ENCODE peak calls at places on chromosomes 7 and 10, in ten cellular contexts. One of them, this sample, is unnamed.

GRCh38 chr10:76086571-76087260 is 655.3 kb downstream of the LRMDA start:
- DNase-seq in left ventricle myocardium inferior: no peak
- DNase-seq in CD8-positive, alpha-beta T cell: no peak
- DNase-seq in PC-3: peak
- DNase-seq in GM23338: peak
- DNase-seq in A549: peak
- DNase-seq in prostate gland: peak
- DNase-seq in body of pancreas: peak
- DNase-seq in tibial artery: peak
- DNase-seq in fibroblast of the aortic adventitia: peak
- DNase-seq in this sample: peak

GRCh38 chr7:123220396-123220795 is 20.6 kb upstream of the SLC13A1 start:
- DNase-seq in left ventricle myocardium inferior: no peak
- DNase-seq in CD8-positive, alpha-beta T cell: no peak
- DNase-seq in PC-3: no peak
- DNase-seq in GM23338: no peak
- DNase-seq in A549: no peak
- DNase-seq in prostate gland: no peak
- DNase-seq in body of pancreas: peak
- DNase-seq in tibial artery: no peak
- DNase-seq in fibroblast of the aortic adventitia: peak
- DNase-seq in this sample: no peak

GRCh38 chr10:122894261-122894944 is 15.0 kb upstream of the FAM24B start:
- DNase-seq in left ventricle myocardium inferior: no peak
- DNase-seq in CD8-positive, alpha-beta T cell: no peak
- DNase-seq in PC-3: no peak
- DNase-seq in GM23338: peak
- DNase-seq in A549: no peak
- DNase-seq in prostate gland: no peak
- DNase-seq in body of pancreas: no peak
- DNase-seq in tibial artery: no peak
- DNase-seq in fibroblast of the aortic adventitia: no peak
- DNase-seq in this sample: no peak

GRCh38 chr10:30373596-30374327 is 24.7 kb upstream of the MTPAP start:
- DNase-seq in left ventricle myocardium inferior: no peak
- DNase-seq in CD8-positive, alpha-beta T cell: no peak
- DNase-seq in PC-3: no peak
- DNase-seq in GM23338: no peak
- DNase-seq in A549: no peak
- DNase-seq in prostate gland: no peak
- DNase-seq in body of pancreas: no peak
- DNase-seq in tibial artery: no peak
- DNase-seq in fibroblast of the aortic adventitia: no peak
- DNase-seq in this sample: no peak

GRCh38 chr10:99874341-99875085 is 92.1 kb downstream of the ABCC2 start:
- DNase-seq in left ventricle myocardium inferior: no peak
- DNase-seq in CD8-positive, alpha-beta T cell: no peak
- DNase-seq in PC-3: no peak
- DNase-seq in GM23338: no peak
- DNase-seq in A549: no peak
- DNase-seq in prostate gland: no peak
- DNase-seq in body of pancreas: peak
- DNase-seq in tibial artery: no peak
- DNase-seq in fibroblast of the aortic adventitia: no peak
- DNase-seq in this sample: no peak

GRCh38 chr7:47314248-47314647 is 267.7 kb downstream of the TNS3 start:
- DNase-seq in left ventricle myocardium inferior: no peak
- DNase-seq in CD8-positive, alpha-beta T cell: no peak
- DNase-seq in PC-3: no peak
- DNase-seq in GM23338: no peak
- DNase-seq in A549: no peak
- DNase-seq in prostate gland: no peak
- DNase-seq in body of pancreas: no peak
- DNase-seq in tibial artery: no peak
- DNase-seq in fibroblast of the aortic adventitia: no peak
- DNase-seq in this sample: no peak

GRCh38 chr7:143351574-143351973 is 10.9 kb downstream of the FAM131B start:
- DNase-seq in left ventricle myocardium inferior: no peak
- DNase-seq in CD8-positive, alpha-beta T cell: no peak
- DNase-seq in PC-3: no peak
- DNase-seq in GM23338: no peak
- DNase-seq in A549: no peak
- DNase-seq in prostate gland: no peak
- DNase-seq in body of pancreas: no peak
- DNase-seq in tibial artery: no peak
- DNase-seq in fibroblast of the aortic adventitia: no peak
- DNase-seq in this sample: no peak

GRCh38 chr7:29488977-29489376 is 74.7 kb upstream of the PRR15 start:
- DNase-seq in left ventricle myocardium inferior: no peak
- DNase-seq in CD8-positive, alpha-beta T cell: no peak
- DNase-seq in PC-3: peak
- DNase-seq in GM23338: no peak
- DNase-seq in A549: peak
- DNase-seq in prostate gland: no peak
- DNase-seq in body of pancreas: no peak
- DNase-seq in tibial artery: no peak
- DNase-seq in fibroblast of the aortic adventitia: peak
- DNase-seq in this sample: peak

GRCh38 chr7:44654255-44654791 is 47.9 kb downstream of the OGDH start:
- DNase-seq in left ventricle myocardium inferior: peak
- DNase-seq in CD8-positive, alpha-beta T cell: no peak
- DNase-seq in PC-3: no peak
- DNase-seq in GM23338: no peak
- DNase-seq in A549: no peak
- DNase-seq in prostate gland: no peak
- DNase-seq in body of pancreas: no peak
- DNase-seq in tibial artery: no peak
- DNase-seq in fibroblast of the aortic adventitia: no peak
- DNase-seq in this sample: no peak

GRCh38 chr7:6496842-6497636 is 49.3 kb upstream of the DAGLB start:
- DNase-seq in left ventricle myocardium inferior: no peak
- DNase-seq in CD8-positive, alpha-beta T cell: no peak
- DNase-seq in PC-3: no peak
- DNase-seq in GM23338: no peak
- DNase-seq in A549: no peak
- DNase-seq in prostate gland: no peak
- DNase-seq in body of pancreas: peak
- DNase-seq in tibial artery: no peak
- DNase-seq in fibroblast of the aortic adventitia: no peak
- DNase-seq in this sample: no peak

DNA sequence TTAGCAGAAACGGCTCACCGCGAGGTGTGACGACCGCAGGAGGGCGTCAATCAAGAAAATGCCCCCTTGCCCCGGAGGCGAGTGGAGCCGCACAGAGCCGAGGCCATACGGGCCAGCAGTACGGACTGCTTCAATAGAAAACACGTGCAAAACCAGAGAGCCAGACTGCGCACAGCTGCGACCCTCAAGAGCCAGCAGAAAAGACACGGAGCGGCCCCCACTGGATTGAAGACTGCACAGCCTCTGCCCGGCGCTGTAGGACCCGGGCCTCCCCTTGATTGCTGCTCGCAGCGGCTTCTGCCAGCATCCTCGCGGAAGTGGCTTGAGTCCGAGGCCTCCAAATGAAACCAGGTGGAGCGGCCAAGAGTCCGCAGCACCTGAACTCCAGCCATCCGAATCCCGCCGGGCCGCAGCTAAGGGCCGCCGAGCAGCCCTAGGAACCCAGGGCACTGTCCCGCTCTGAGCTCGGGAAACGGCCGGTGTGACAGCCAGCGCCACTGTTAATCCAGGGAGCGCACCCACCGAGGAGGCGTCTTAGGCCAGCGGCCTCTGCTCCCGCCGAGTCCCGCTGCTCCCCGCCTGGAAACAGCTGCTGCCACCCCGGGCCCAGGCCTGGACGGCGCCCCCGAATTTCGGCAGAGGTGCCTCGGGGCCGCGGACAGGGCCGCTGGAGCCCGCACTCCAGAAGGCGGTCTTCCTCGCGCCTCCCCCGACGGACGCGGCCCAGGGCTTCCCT is 660 bp upstream of the HHEX start:
- DNase-seq in left ventricle myocardium inferior: no peak
- DNase-seq in CD8-positive, alpha-beta T cell: no peak
- DNase-seq in PC-3: peak
- DNase-seq in GM23338: peak
- DNase-seq in A549: peak
- DNase-seq in prostate gland: peak
- DNase-seq in body of pancreas: peak
- DNase-seq in tibial artery: peak
- DNase-seq in fibroblast of the aortic adventitia: peak
- DNase-seq in this sample: no peak
- H3K4me3 ChIP-seq in left ventricle myocardium inferior: peak
- H3K4me3 ChIP-seq in CD8-positive, alpha-beta T cell: peak
- H3K4me3 ChIP-seq in PC-3: peak
- H3K4me3 ChIP-seq in GM23338: peak
- H3K4me3 ChIP-seq in A549: peak
- H3K4me3 ChIP-seq in prostate gland: peak
- H3K4me3 ChIP-seq in body of pancreas: peak
- H3K4me3 ChIP-seq in tibial artery: peak
- H3K4me3 ChIP-seq in fibroblast of the aortic adventitia: peak
- H3K4me3 ChIP-seq in this sample: peak

GRCh38 chr10:96747734-96748550 is 27.6 kb upstream of the PIK3AP1 start:
- DNase-seq in left ventricle myocardium inferior: no peak
- DNase-seq in CD8-positive, alpha-beta T cell: no peak
- DNase-seq in PC-3: peak
- DNase-seq in GM23338: no peak
- DNase-seq in A549: no peak
- DNase-seq in prostate gland: no peak
- DNase-seq in body of pancreas: no peak
- DNase-seq in tibial artery: no peak
- DNase-seq in fibroblast of the aortic adventitia: no peak
- DNase-seq in this sample: no peak

GRCh38 chr10:96745950-96746349 is 25.6 kb upstream of the PIK3AP1 start:
- DNase-seq in left ventricle myocardium inferior: no peak
- DNase-seq in CD8-positive, alpha-beta T cell: no peak
- DNase-seq in PC-3: no peak
- DNase-seq in GM23338: no peak
- DNase-seq in A549: no peak
- DNase-seq in prostate gland: no peak
- DNase-seq in body of pancreas: no peak
- DNase-seq in tibial artery: no peak
- DNase-seq in fibroblast of the aortic adventitia: no peak
- DNase-seq in this sample: no peak

GRCh38 chr10:96740579-96741281 is 20.4 kb upstream of the PIK3AP1 start:
- DNase-seq in left ventricle myocardium inferior: peak
- DNase-seq in CD8-positive, alpha-beta T cell: no peak
- DNase-seq in PC-3: no peak
- DNase-seq in GM23338: no peak
- DNase-seq in A549: no peak
- DNase-seq in prostate gland: no peak
- DNase-seq in body of pancreas: peak
- DNase-seq in tibial artery: peak
- DNase-seq in fibroblast of the aortic adventitia: no peak
- DNase-seq in this sample: no peak

GRCh38 chr10:96746503-96746902 is 26.2 kb upstream of the PIK3AP1 start:
- DNase-seq in left ventricle myocardium inferior: no peak
- DNase-seq in CD8-positive, alpha-beta T cell: no peak
- DNase-seq in PC-3: no peak
- DNase-seq in GM23338: no peak
- DNase-seq in A549: no peak
- DNase-seq in prostate gland: no peak
- DNase-seq in body of pancreas: no peak
- DNase-seq in tibial artery: no peak
- DNase-seq in fibroblast of the aortic adventitia: peak
- DNase-seq in this sample: peak

DNA sequence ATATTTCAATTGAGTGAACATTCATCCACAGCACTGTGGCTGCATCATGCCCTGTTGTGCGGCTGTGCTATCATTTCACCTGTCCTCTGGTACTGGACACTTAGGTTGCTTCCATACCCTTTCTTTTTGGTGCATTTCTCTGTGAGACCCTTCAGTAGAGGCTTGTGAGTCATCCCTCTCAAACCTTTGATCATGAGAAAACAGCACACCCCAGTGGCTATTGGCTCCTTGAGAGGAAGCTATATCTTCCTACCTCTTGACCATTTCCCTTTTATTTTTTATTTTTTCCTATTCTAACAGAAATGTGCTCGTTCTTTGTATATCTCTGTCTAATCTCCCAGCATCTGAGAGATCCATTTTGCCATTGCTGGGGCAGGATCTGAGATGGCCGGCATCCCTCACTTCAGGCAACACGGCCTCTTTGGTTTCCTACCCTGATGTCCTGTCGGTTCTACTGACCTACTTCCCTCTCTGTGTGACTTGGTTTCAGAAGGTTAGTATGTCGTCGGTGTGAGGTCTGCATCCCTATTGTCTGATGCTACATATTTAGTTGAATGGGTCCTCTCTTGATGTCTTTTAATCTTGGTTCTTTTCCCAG is 23.8 kb upstream of the PIK3AP1 start:
- DNase-seq in left ventricle myocardium inferior: no peak
- DNase-seq in CD8-positive, alpha-beta T cell: no peak
- DNase-seq in PC-3: no peak
- DNase-seq in GM23338: peak
- DNase-seq in A549: no peak
- DNase-seq in prostate gland: no peak
- DNase-seq in body of pancreas: peak
- DNase-seq in tibial artery: no peak
- DNase-seq in fibroblast of the aortic adventitia: peak
- DNase-seq in this sample: peak
- TF ChIP-seq CTCF in left ventricle myocardium inferior: peak
- TF ChIP-seq CTCF in CD8-positive, alpha-beta T cell: no peak
- TF ChIP-seq CTCF in PC-3: peak
- TF ChIP-seq CTCF in GM23338: peak
- TF ChIP-seq CTCF in A549: peak
- TF ChIP-seq CTCF in prostate gland: peak
- TF ChIP-seq CTCF in body of pancreas: peak
- TF ChIP-seq CTCF in tibial artery: no peak
- TF ChIP-seq CTCF in fibroblast of the aortic adventitia: peak
- TF ChIP-seq CTCF in this sample: peak

DNA sequence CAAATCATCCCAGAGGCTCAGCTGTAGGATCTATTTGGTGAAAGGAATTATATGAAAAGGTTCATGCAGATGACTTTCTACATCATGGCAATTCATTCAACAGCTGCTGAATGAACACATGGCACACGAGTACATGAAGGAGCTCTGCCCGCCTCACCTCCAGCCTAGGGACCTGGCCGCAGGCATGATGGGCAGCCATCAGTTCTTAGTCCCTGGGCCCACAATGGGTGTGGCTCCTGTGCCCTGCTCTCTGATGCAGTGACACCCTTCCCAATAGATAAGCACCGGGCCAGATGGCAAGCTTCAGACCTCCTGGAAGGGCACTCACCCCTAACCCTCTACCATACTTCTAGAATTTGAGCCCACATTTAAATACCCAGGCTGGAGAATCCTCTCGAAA is 3.5 kb downstream of the CHST15 start:
- DNase-seq in left ventricle myocardium inferior: no peak
- DNase-seq in CD8-positive, alpha-beta T cell: no peak
- DNase-seq in PC-3: no peak
- DNase-seq in GM23338: no peak
- DNase-seq in A549: no peak
- DNase-seq in prostate gland: no peak
- DNase-seq in body of pancreas: no peak
- DNase-seq in tibial artery: no peak
- DNase-seq in fibroblast of the aortic adventitia: no peak
- DNase-seq in this sample: no peak
- H3K4me3 ChIP-seq in left ventricle myocardium inferior: no peak
- H3K4me3 ChIP-seq in CD8-positive, alpha-beta T cell: no peak
- H3K4me3 ChIP-seq in PC-3: no peak
- H3K4me3 ChIP-seq in GM23338: no peak
- H3K4me3 ChIP-seq in A549: no peak
- H3K4me3 ChIP-seq in prostate gland: no peak
- H3K4me3 ChIP-seq in body of pancreas: no peak
- H3K4me3 ChIP-seq in tibial artery: no peak
- H3K4me3 ChIP-seq in fibroblast of the aortic adventitia: no peak
- H3K4me3 ChIP-seq in this sample: no peak

GRCh38 chr7:32609463-32609862 is 114.2 kb downstream of the AVL9 start:
- DNase-seq in left ventricle myocardium inferior: no peak
- DNase-seq in CD8-positive, alpha-beta T cell: no peak
- DNase-seq in PC-3: no peak
- DNase-seq in GM23338: no peak
- DNase-seq in A549: no peak
- DNase-seq in prostate gland: no peak
- DNase-seq in body of pancreas: no peak
- DNase-seq in tibial artery: no peak
- DNase-seq in fibroblast of the aortic adventitia: no peak
- DNase-seq in this sample: no peak
- TF ChIP-seq CTCF in left ventricle myocardium inferior: no peak
- TF ChIP-seq CTCF in CD8-positive, alpha-beta T cell: no peak
- TF ChIP-seq CTCF in PC-3: no peak
- TF ChIP-seq CTCF in GM23338: peak
- TF ChIP-seq CTCF in A549: no peak
- TF ChIP-seq CTCF in prostate gland: no peak
- TF ChIP-seq CTCF in body of pancreas: no peak
- TF ChIP-seq CTCF in tibial artery: no peak
- TF ChIP-seq CTCF in fibroblast of the aortic adventitia: no peak
- TF ChIP-seq CTCF in this sample: no peak